ENCODE peak calls at places on chromosomes 1 and 21, in eight cellular contexts. G is GM18507; F is MV-4-11; X is RWPE1; D is stimulated activated naive CD4-positive, alpha-beta T cell; J is kidney tubule cell; R is dermis microvascular lymphatic vessel endothelial cell; Q is epithelial cell of esophagus. P is an unnamed sample.

GRCh38 chr1:8078176-8078671 is 52.1 kb upstream of the ERRFI1 start:
- DNase-seq in G (no peak), F (no peak), X (peak), D (no peak), J (peak), R (no peak), Q (peak), P (no peak)

GRCh38 chr1:84569216-84569615 is 5.0 kb downstream of the CTBS start:
- DNase-seq in G (no peak), F (no peak), X (no peak), D (no peak), J (no peak), R (no peak), Q (no peak), P (no peak)

GRCh38 chr1:95023399-95024050 is 49.2 kb downstream of the ALG14 start:
- DNase-seq in G (no peak), F (no peak), X (peak), D (no peak), J (peak), R (no peak), Q (peak), P (no peak)

GRCh38 chr1:246959944-246960693 is 28.4 kb upstream of the AHCTF1 start:
- DNase-seq in G (no peak), F (peak), X (no peak), D (no peak), J (no peak), R (peak), Q (no peak), P (no peak)

GRCh38 chr1:107246775-107247345 is 106.0 kb downstream of the NTNG1 start:
- DNase-seq in G (no peak), F (no peak), X (no peak), D (no peak), J (peak), R (no peak), Q (peak), P (no peak)

GRCh38 chr1:109508001-109508872 is 1.3 kb downstream of the AMIGO1 start:
- DNase-seq in G (no peak), F (no peak), X (no peak), D (no peak), J (no peak), R (no peak), Q (no peak), P (no peak)

GRCh38 chr1:222620566-222620965 is 2.7 kb downstream of the MIA3 start:
- DNase-seq in G (no peak), F (no peak), X (no peak), D (no peak), J (no peak), R (no peak), Q (no peak), P (no peak)

GRCh38 chr1:172394167-172394751 is 26.2 kb upstream of the C1orf105 start:
- DNase-seq in G (no peak), F (no peak), X (no peak), D (peak), J (peak), R (no peak), Q (peak), P (no peak)

GRCh38 chr1:6001992-6002576 is 9.9 kb upstream of the NPHP4 start:
- DNase-seq in G (no peak), F (no peak), X (peak), D (no peak), J (peak), R (no peak), Q (peak), P (no peak)

GRCh38 chr1:8077120-8077573 is 51.0 kb upstream of the ERRFI1 start:
- DNase-seq in G (no peak), F (peak), X (peak), D (no peak), J (peak), R (no peak), Q (peak), P (no peak)

GRCh38 chr1:37478451-37478871 is 4.1 kb downstream of the ZC3H12A start:
- DNase-seq in G (no peak), F (peak), X (peak), D (no peak), J (peak), R (no peak), Q (peak), P (no peak)

GRCh38 chr1:158147396-158148353 is 33.0 kb upstream of the CD1D start:
- DNase-seq in G (no peak), F (no peak), X (no peak), D (no peak), J (peak), R (no peak), Q (peak), P (no peak)

GRCh38 chr21:29514652-29515247 is 216.0 kb downstream of the BACH1 start:
- DNase-seq in G (no peak), F (no peak), X (no peak), D (no peak), J (no peak), R (no peak), Q (no peak), P (no peak)

P was measured in GM12892.